ENCODE peak calls at places on chromosomes 4 and X, in six cellular contexts. One of them, this sample, is unnamed. For H3K4me1, the result is how much of the 10 kb centered on the place peaks cover.

GRCh38 chr4:173397604-173398003 is 1.3 kb downstream of the SCRG1 start:
- DNase-seq in left lung: no peak
- DNase-seq in tibial nerve: no peak
- DNase-seq in right cardiac atrium: no peak
- DNase-seq in heart left ventricle: no peak
- DNase-seq in A549: no peak
- DNase-seq in this sample: no peak

GRCh38 chr4:72875545-72875944 is 194.0 kb downstream of the COX18 start:
- DNase-seq in left lung: no peak
- DNase-seq in tibial nerve: no peak
- DNase-seq in right cardiac atrium: no peak
- DNase-seq in heart left ventricle: no peak
- DNase-seq in A549: no peak
- DNase-seq in this sample: no peak

GRCh38 chr4:47744253-47744652 is 93.6 kb downstream of the CORIN start:
- DNase-seq in left lung: no peak
- DNase-seq in tibial nerve: no peak
- DNase-seq in right cardiac atrium: no peak
- DNase-seq in heart left ventricle: no peak
- DNase-seq in A549: no peak
- DNase-seq in this sample: no peak

GRCh38 chrX:46954716-46955115 is 42.5 kb downstream of the JADE3 start:
- DNase-seq in left lung: no peak
- DNase-seq in tibial nerve: no peak
- DNase-seq in right cardiac atrium: no peak
- DNase-seq in heart left ventricle: no peak
- DNase-seq in A549: no peak
- DNase-seq in this sample: no peak

GRCh38 chrX:115356369-115356768 is 66.9 kb downstream of the LUZP4 start:
- DNase-seq in left lung: no peak
- DNase-seq in tibial nerve: no peak
- DNase-seq in right cardiac atrium: no peak
- DNase-seq in heart left ventricle: no peak
- DNase-seq in A549: no peak
- DNase-seq in this sample: no peak

GRCh38 chr4:72314869-72315268 is 254.2 kb downstream of the ADAMTS3 start:
- DNase-seq in left lung: no peak
- DNase-seq in tibial nerve: peak
- DNase-seq in right cardiac atrium: no peak
- DNase-seq in heart left ventricle: no peak
- DNase-seq in A549: peak
- DNase-seq in this sample: no peak

GRCh38 chr4:86816463-86817107 is 32.6 kb downstream of the SLC10A6 start:
- DNase-seq in left lung: no peak
- DNase-seq in tibial nerve: peak
- DNase-seq in right cardiac atrium: peak
- DNase-seq in heart left ventricle: peak
- DNase-seq in A549: no peak
- DNase-seq in this sample: no peak

GRCh38 chr4:151099976-151100417 is 569 bp downstream of the RPS3A start:
- DNase-seq in left lung: no peak
- DNase-seq in tibial nerve: no peak
- DNase-seq in right cardiac atrium: no peak
- DNase-seq in heart left ventricle: no peak
- DNase-seq in A549: no peak
- DNase-seq in this sample: no peak

GRCh38 chr4:86935833-86936721 is 1.3 kb downstream of the AFF1 start:
- DNase-seq in left lung: peak
- DNase-seq in tibial nerve: peak
- DNase-seq in right cardiac atrium: peak
- DNase-seq in heart left ventricle: peak
- DNase-seq in A549: peak
- DNase-seq in this sample: no peak

GRCh38 chrX:8404443-8404842 is 60.2 kb upstream of the VCX3B start:
- DNase-seq in left lung: no peak
- DNase-seq in tibial nerve: no peak
- DNase-seq in right cardiac atrium: peak
- DNase-seq in heart left ventricle: peak
- DNase-seq in A549: no peak
- DNase-seq in this sample: no peak

GRCh38 chr4:120765271-120765985 is 157.1 kb downstream of the PRDM5 start:
- DNase-seq in left lung: no peak
- DNase-seq in tibial nerve: no peak
- DNase-seq in right cardiac atrium: no peak
- DNase-seq in heart left ventricle: no peak
- DNase-seq in A549: no peak
- DNase-seq in this sample: no peak

GRCh38 chrX:70434352-70434866 is 10.2 kb upstream of the DLG3 start:
- DNase-seq in left lung: peak
- DNase-seq in tibial nerve: peak
- DNase-seq in right cardiac atrium: peak
- DNase-seq in heart left ventricle: peak
- DNase-seq in A549: peak
- DNase-seq in this sample: no peak

GRCh38 chrX:30887721-30888120 is 1.3 kb downstream of the TAB3 start:
- DNase-seq in left lung: no peak
- DNase-seq in tibial nerve: no peak
- DNase-seq in right cardiac atrium: no peak
- DNase-seq in heart left ventricle: no peak
- DNase-seq in A549: no peak
- DNase-seq in this sample: no peak

GRCh38 chrX:65674351-65674893 is 7.0 kb downstream of the MSN start:
- DNase-seq in left lung: no peak
- DNase-seq in tibial nerve: no peak
- DNase-seq in right cardiac atrium: no peak
- DNase-seq in heart left ventricle: no peak
- DNase-seq in A549: no peak
- DNase-seq in this sample: no peak
- H3K4me1 ChIP-seq in left lung: under half
- H3K4me1 ChIP-seq in tibial nerve: half or more
- H3K4me1 ChIP-seq in right cardiac atrium: under half
- H3K4me1 ChIP-seq in heart left ventricle: half or more
- H3K4me1 ChIP-seq in A549: half or more
- H3K4me1 ChIP-seq in this sample: under half

DNA sequence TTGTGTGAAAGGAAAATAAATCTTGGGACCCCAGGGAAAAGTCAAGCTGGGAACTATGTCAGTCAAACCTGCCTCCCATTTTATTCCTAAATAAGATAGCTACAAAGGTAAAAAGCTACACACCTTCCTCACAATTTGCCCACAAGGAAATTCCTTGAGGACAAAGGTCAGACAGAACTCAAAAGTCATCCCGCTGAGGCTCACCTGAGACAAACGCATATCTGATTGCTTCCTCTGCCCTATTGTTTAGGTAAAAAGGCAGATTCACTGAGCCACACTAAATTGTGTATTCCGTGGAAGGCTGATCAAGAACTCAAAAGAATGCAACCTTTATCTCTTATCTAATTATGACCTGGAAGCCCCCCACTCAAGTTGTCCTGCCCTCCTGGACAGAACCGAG is 58.7 kb upstream of the MAML3 start:
- DNase-seq in left lung: no peak
- DNase-seq in tibial nerve: no peak
- DNase-seq in right cardiac atrium: no peak
- DNase-seq in heart left ventricle: no peak
- DNase-seq in A549: no peak
- DNase-seq in this sample: no peak
- H3K27ac ChIP-seq in left lung: no peak
- H3K27ac ChIP-seq in tibial nerve: no peak
- H3K27ac ChIP-seq in right cardiac atrium: no peak
- H3K27ac ChIP-seq in heart left ventricle: no peak
- H3K27ac ChIP-seq in A549: no peak
- H3K27ac ChIP-seq in this sample: no peak

DNA sequence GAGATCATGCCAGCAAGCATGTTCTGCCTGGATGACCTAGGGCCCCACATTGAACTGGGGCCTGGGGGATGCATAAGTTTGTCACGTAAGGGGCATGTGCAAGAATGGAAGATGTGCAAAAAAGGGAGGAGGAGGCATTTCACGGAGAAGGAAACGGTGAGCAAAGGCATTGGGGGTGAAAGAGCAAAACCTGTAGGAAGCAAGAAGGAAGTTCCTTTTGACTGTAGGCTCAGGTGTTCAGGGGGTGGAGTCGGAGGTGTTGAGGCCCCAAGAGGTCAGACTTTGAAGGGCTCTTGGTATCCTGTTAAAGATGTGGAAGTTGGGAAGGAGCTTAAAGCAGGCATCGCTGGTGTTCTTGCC is 625 bp upstream of the SCARB2 start:
- DNase-seq in left lung: no peak
- DNase-seq in tibial nerve: no peak
- DNase-seq in right cardiac atrium: no peak
- DNase-seq in heart left ventricle: no peak
- DNase-seq in A549: no peak
- DNase-seq in this sample: no peak
- H3K4me1 ChIP-seq in left lung: under half
- H3K4me1 ChIP-seq in tibial nerve: half or more
- H3K4me1 ChIP-seq in right cardiac atrium: under half
- H3K4me1 ChIP-seq in heart left ventricle: half or more
- H3K4me1 ChIP-seq in A549: under half
- H3K4me1 ChIP-seq in this sample: under half

DNA sequence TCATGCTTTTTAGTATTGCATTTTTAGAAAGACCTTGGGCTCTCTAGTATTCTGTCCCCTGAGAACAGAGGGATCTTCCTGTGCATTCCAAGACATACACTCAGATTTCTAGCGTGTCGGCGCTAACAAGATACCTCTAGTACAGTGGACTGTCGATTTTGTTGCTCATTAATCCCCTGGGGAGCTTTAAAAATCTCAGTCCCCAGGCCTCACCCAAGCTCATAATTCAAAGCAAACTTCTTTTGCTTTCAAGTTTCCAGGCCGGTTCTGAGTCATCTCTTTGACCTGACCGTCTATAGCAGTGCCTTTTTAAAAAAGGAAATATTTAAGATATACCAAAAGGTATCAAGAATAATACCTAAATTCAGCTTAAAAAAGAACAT is 137.0 kb downstream of the AMMECR1 start:
- DNase-seq in left lung: no peak
- DNase-seq in tibial nerve: no peak
- DNase-seq in right cardiac atrium: no peak
- DNase-seq in heart left ventricle: no peak
- DNase-seq in A549: peak
- DNase-seq in this sample: no peak
- H3K27ac ChIP-seq in left lung: no peak
- H3K27ac ChIP-seq in tibial nerve: no peak
- H3K27ac ChIP-seq in right cardiac atrium: no peak
- H3K27ac ChIP-seq in heart left ventricle: no peak
- H3K27ac ChIP-seq in A549: peak
- H3K27ac ChIP-seq in this sample: no peak

GRCh38 chr4:1242506-1243450 is 6.2 kb downstream of the CTBP1 start:
- DNase-seq in left lung: peak
- DNase-seq in tibial nerve: no peak
- DNase-seq in right cardiac atrium: peak
- DNase-seq in heart left ventricle: peak
- DNase-seq in A549: no peak
- DNase-seq in this sample: no peak

GRCh38 chr4:1239949-1240305 is 9.0 kb downstream of the CTBP1 start:
- DNase-seq in left lung: peak
- DNase-seq in tibial nerve: no peak
- DNase-seq in right cardiac atrium: no peak
- DNase-seq in heart left ventricle: no peak
- DNase-seq in A549: no peak
- DNase-seq in this sample: no peak

GRCh38 chr4:1241936-1242505 is 6.9 kb downstream of the CTBP1 start:
- DNase-seq in left lung: peak
- DNase-seq in tibial nerve: no peak
- DNase-seq in right cardiac atrium: peak
- DNase-seq in heart left ventricle: no peak
- DNase-seq in A549: no peak
- DNase-seq in this sample: no peak

GRCh38 chr4:1240721-1241465 is 8.0 kb downstream of the CTBP1 start:
- DNase-seq in left lung: peak
- DNase-seq in tibial nerve: no peak
- DNase-seq in right cardiac atrium: peak
- DNase-seq in heart left ventricle: peak
- DNase-seq in A549: no peak
- DNase-seq in this sample: no peak

GRCh38 chr4:1241466-1241935 is 7.4 kb downstream of the CTBP1 start:
- DNase-seq in left lung: peak
- DNase-seq in tibial nerve: no peak
- DNase-seq in right cardiac atrium: no peak
- DNase-seq in heart left ventricle: peak
- DNase-seq in A549: no peak
- DNase-seq in this sample: no peak
- H3K4me1 ChIP-seq in left lung: under half
- H3K4me1 ChIP-seq in tibial nerve: half or more
- H3K4me1 ChIP-seq in right cardiac atrium: under half
- H3K4me1 ChIP-seq in heart left ventricle: half or more
- H3K4me1 ChIP-seq in A549: under half
- H3K4me1 ChIP-seq in this sample: under half

This sample was measured in iPS DF 6.9.